ENCODE peak calls at places on chromosome 19, in six cellular contexts. C is activated CD8-positive, alpha-beta memory T cell treated with anti-CD3 and anti-CD28 coated beads, Interleukin-2, amount 50 U/mL, for 4 hours; B is testis; Q is KG1; V is mammary epithelial cell; W is Caco-2. Z is an unnamed sample.

GRCh38 chr19:5547881-5548280 is 19.9 kb downstream of the TINCR start:
- DNase-seq in C (no peak), B (no peak), Q (no peak), V (peak; percentile 46), W (peak; percentile 53), Z (no peak)

GRCh38 chr19:57708641-57709354 is at the start of gene ZNF154:
- DNase-seq in C (peak; percentile 40), B (peak; percentile 41), Q (no peak), V (no peak), W (no peak), Z (peak; percentile 73)

GRCh38 chr19:38417544-38418506 is 8.2 kb downstream of the RASGRP4 start:
- DNase-seq in C (peak; percentile 50), B (peak; percentile 54), Q (no peak), V (peak; percentile 11), W (peak; percentile 88), Z (peak; percentile 87)

GRCh38 chr19:49950956-49951526 is 9.9 kb downstream of the SIGLEC11 start:
- DNase-seq in C (no peak), B (no peak), Q (no peak), V (no peak), W (no peak), Z (no peak)

GRCh38 chr19:35204799-35205732 is 23.5 kb downstream of the FAM187B start:
- DNase-seq in C (no peak), B (no peak), Q (peak; percentile 52), V (no peak), W (no peak), Z (peak; percentile 81)

GRCh38 chr19:28065026-28065425 is 1147.9 kb downstream of the UQCRFS1 start:
- DNase-seq in C (no peak), B (no peak), Q (no peak), V (no peak), W (no peak), Z (no peak)

GRCh38 chr19:52034051-52034728 is 6.0 kb upstream of the ZNF614 start:
- DNase-seq in C (no peak), B (no peak), Q (no peak), V (no peak), W (no peak), Z (no peak)

GRCh38 chr19:38093587-38093986 is 130.4 kb downstream of the DPF1 start:
- DNase-seq in C (no peak), B (no peak), Q (no peak), V (no peak), W (no peak), Z (no peak)

GRCh38 chr19:51547397-51548212 is 16.1 kb upstream of the SIGLEC6 start:
- DNase-seq in C (no peak), B (no peak), Q (peak; percentile 72), V (no peak), W (peak; percentile 65), Z (no peak)

GRCh38 chr19:33997690-33998089 is 174.6 kb upstream of the LSM14A start:
- DNase-seq in C (no peak), B (no peak), Q (no peak), V (no peak), W (no peak), Z (no peak)

GRCh38 chr19:14554382-14554812 is 17.5 kb downstream of the NDUFB7 start:
- DNase-seq in C (no peak), B (peak; percentile 63), Q (no peak), V (peak; percentile 70), W (no peak), Z (peak; percentile 61)

GRCh38 chr19:55251296-55252081 is 7.3 kb downstream of the PPP6R1 start:
- DNase-seq in C (peak; percentile 44), B (no peak), Q (peak; percentile 73), V (no peak), W (no peak), Z (peak; percentile 49)

GRCh38 chr19:13228561-13228960 is 78.3 kb downstream of the IER2 start:
- DNase-seq in C (no peak), B (no peak), Q (no peak), V (no peak), W (no peak), Z (no peak)

GRCh38 chr19:1360818-1361461 is 22.8 kb upstream of the NDUFS7 start:
- DNase-seq in C (no peak), B (peak; percentile 87), Q (no peak), V (peak; percentile 26), W (no peak), Z (peak; percentile 56)

GRCh38 chr19:6238643-6239281 is 41.0 kb downstream of the MLLT1 start:
- DNase-seq in C (no peak), B (peak; percentile 41), Q (no peak), V (peak; percentile 37), W (no peak), Z (no peak)

GRCh38 chr19:588758-589692 is 656 bp upstream of the HCN2 start:
- DNase-seq in C (no peak), B (no peak), Q (no peak), V (no peak), W (peak; percentile 57), Z (no peak)

GRCh38 chr19:58330458-58330857 is 3.7 kb downstream of the ZSCAN22 start:
- DNase-seq in C (no peak), B (no peak), Q (no peak), V (peak; percentile 83), W (no peak), Z (no peak)

GRCh38 chr19:46975918-46976782 is 43.5 kb upstream of the NPAS1 start:
- DNase-seq in C (no peak), B (peak; percentile 96), Q (no peak), V (peak; percentile 56), W (peak; percentile 86), Z (peak; percentile 83)

GRCh38 chr19:2089001-2089711 is 7.0 kb downstream of the MOB3A start:
- DNase-seq in C (no peak), B (no peak), Q (no peak), V (peak; percentile 93), W (no peak), Z (no peak)

GRCh38 chr19:55481148-55482127 is 3.5 kb upstream of the NAT14 start:
- DNase-seq in C (no peak), B (no peak), Q (no peak), V (no peak), W (no peak), Z (no peak)

GRCh38 chr19:35911790-35912189 is 3.7 kb upstream of the TYROBP start:
- DNase-seq in C (no peak), B (no peak), Q (no peak), V (peak; percentile 91), W (no peak), Z (no peak)